ENCODE peak calls at places on chromosomes 4 and X, in eight cellular contexts. Y, R, H, I, C, M, V and B are unnamed samples.

GRCh38 chrX:111460612-111461011 is 48.6 kb upstream of the DCX start:
- DNase-seq in H (no peak), M (no peak), I (no peak), R (no peak), Y (no peak), C (peak), V (peak), B (no peak)

GRCh38 chr4:33316033-33316432 is 2595.9 kb downstream of the PCDH7 start:
- DNase-seq in I (no peak), R (no peak), M (no peak), C (no peak), H (no peak), Y (no peak), V (no peak), B (no peak)

GRCh38 chr4:70197842-70198241 is 2.3 kb downstream of the ODAM start:
- DNase-seq in I (no peak), Y (no peak), M (no peak), V (no peak), R (no peak), H (no peak), C (no peak), B (no peak)

GRCh38 chr4:13546374-13546854 is 2.1 kb upstream of the NKX3-2 start:
- DNase-seq in R (no peak), C (peak), M (no peak), Y (no peak), H (no peak), I (no peak), V (no peak), B (no peak)

GRCh38 chr4:172919269-172919668 is 249.3 kb upstream of the GALNT7 start:
- DNase-seq in C (no peak), V (no peak), Y (no peak), I (no peak), H (no peak), R (no peak), M (no peak), B (no peak)

GRCh38 chr4:15653864-15654391 is 1.2 kb downstream of the FBXL5 start:
- DNase-seq in Y (no peak), M (no peak), I (peak), H (no peak), R (no peak), C (peak), V (peak), B (no peak)

GRCh38 chr4:151489462-151490203 is 80.7 kb downstream of the FHIP1A start:
- DNase-seq in C (no peak), Y (no peak), V (no peak), M (no peak), I (no peak), H (no peak), R (no peak), B (no peak)

GRCh38 chr4:112889619-112890294 is 159.7 kb upstream of the ANK2 start:
- DNase-seq in Y (no peak), I (no peak), V (peak), C (peak), M (peak), H (no peak), R (no peak), B (no peak)

GRCh38 chr4:6742989-6743388 is 27.0 kb downstream of the BLOC1S4 start:
- DNase-seq in C (no peak), H (no peak), I (no peak), Y (no peak), R (peak), V (no peak), M (no peak), B (no peak)

GRCh38 chrX:151323054-151323453 is 74.0 kb upstream of the VMA21 start:
- DNase-seq in Y (no peak), I (no peak), H (no peak), V (no peak), R (no peak), C (no peak), M (no peak), B (peak)

GRCh38 chr4:174157106-174157607 is 126.3 kb downstream of the FBXO8 start:
- DNase-seq in Y (no peak), V (no peak), R (no peak), H (no peak), M (no peak), C (peak), I (no peak), B (no peak)

GRCh38 chr4:161900110-161900509 is 263.7 kb downstream of the FSTL5 start:
- DNase-seq in H (no peak), R (no peak), Y (no peak), M (no peak), V (no peak), C (no peak), I (no peak), B (no peak)

GRCh38 chr4:124279741-124280140 is 432.8 kb downstream of the ANKRD50 start:
- DNase-seq in V (no peak), C (no peak), I (no peak), Y (no peak), R (no peak), H (no peak), M (no peak), B (no peak)

GRCh38 chrX:10952619-10953018 is 158.5 kb upstream of the HCCS start:
- DNase-seq in M (no peak), Y (no peak), V (no peak), R (no peak), H (no peak), C (peak), I (no peak), B (no peak)

GRCh38 chr4:25100156-25100555 is 60.1 kb downstream of the SEPSECS start:
- DNase-seq in V (no peak), Y (no peak), H (no peak), M (no peak), R (no peak), C (no peak), I (no peak), B (no peak)

GRCh38 chrX:118802857-118803256 is 20.8 kb upstream of the ZCCHC12 start:
- DNase-seq in R (no peak), C (peak), M (no peak), Y (no peak), I (no peak), H (no peak), V (peak), B (no peak)

GRCh38 chr4:159308571-159309340 is 205.9 kb downstream of the RAPGEF2 start:
- DNase-seq in Y (no peak), I (no peak), V (peak), M (no peak), C (peak), H (no peak), R (no peak), B (no peak)
- H3K27ac ChIP-seq in Y (no peak), I (no peak), V (peak), M (no peak), C (peak), H (no peak), R (peak), B (peak)

GRCh38 chrX:69136546-69137331 is 28.5 kb downstream of the PJA1 start:
- DNase-seq in V (no peak), Y (no peak), I (no peak), H (no peak), M (no peak), R (peak), C (peak), B (no peak)
- H3K27ac ChIP-seq in V (peak), Y (no peak), I (no peak), H (no peak), M (no peak), R (peak), C (peak), B (no peak)

GRCh38 chrX:7515681-7516413 is 327.1 kb upstream of the VCX start:
- DNase-seq in M (no peak), H (no peak), I (no peak), C (no peak), V (peak), R (no peak), Y (no peak), B (no peak)
- H3K27ac ChIP-seq in M (no peak), H (no peak), I (no peak), C (no peak), V (no peak), R (no peak), Y (no peak), B (no peak)

GRCh38 chr4:98484031-98484430 is 174.4 kb downstream of the TSPAN5 start:
- DNase-seq in H (no peak), V (peak), R (no peak), Y (no peak), C (no peak), M (no peak), I (no peak), B (peak)
- H3K27ac ChIP-seq in H (no peak), V (peak), R (no peak), Y (no peak), C (peak), M (no peak), I (no peak), B (peak)

GRCh38 chr4:175635513-175635912 is 176.6 kb downstream of the GPM6A start:
- DNase-seq in R (no peak), V (no peak), H (no peak), Y (no peak), C (no peak), M (no peak), I (no peak), B (no peak)
- H3K27ac ChIP-seq in R (no peak), V (no peak), H (no peak), Y (no peak), C (no peak), M (no peak), I (no peak), B (no peak)

GRCh38 chrX:153966283-153966688 is 5.3 kb downstream of the HCFC1 start:
- DNase-seq in C (no peak), H (no peak), I (no peak), V (peak), Y (no peak), R (no peak), M (no peak), B (no peak)
- H3K27ac ChIP-seq in C (no peak), H (peak), I (peak), V (no peak), Y (peak), R (peak), M (no peak), B (no peak)

GRCh38 chrX:14896273-14896672 is 23.1 kb downstream of the MOSPD2 start:
- DNase-seq in R (no peak), V (no peak), M (no peak), C (no peak), Y (no peak), I (no peak), H (no peak), B (no peak)
- H3K27ac ChIP-seq in R (no peak), V (no peak), M (no peak), C (no peak), Y (no peak), I (no peak), H (no peak), B (no peak)

DNA sequence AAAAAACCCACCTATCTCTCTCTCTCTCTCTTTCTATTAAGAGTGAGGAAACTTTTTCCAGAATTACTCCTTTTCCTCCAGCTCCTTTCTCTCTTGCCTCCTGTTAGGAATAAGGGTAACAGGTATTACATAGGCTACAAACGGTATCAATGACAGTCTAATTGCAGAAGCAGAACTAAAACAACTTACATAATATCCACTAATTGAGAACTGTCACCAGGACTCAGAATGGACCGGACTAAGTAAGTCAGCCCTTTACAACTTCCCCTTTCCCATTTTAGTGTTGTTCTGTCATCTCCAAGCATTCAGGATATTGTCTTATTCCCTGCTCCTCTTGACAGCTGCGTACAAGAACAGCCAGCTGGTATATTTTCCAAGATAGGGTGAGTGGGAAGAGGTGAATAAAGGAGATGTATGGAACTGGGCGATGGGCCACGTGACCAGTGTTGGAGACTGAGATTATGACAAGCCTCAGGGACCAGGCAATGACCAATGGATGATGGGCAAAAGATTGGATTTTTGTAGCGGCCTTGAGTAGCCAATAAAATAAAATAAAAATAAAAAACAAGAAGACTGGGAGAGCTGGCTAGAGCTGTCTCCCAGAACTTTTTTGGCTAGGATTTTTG is 2.3 kb upstream of the FNIP2 start:
- DNase-seq in R (no peak), M (no peak), Y (no peak), C (no peak), V (no peak), I (no peak), H (no peak), B (no peak)
- H3K27ac ChIP-seq in R (no peak), M (no peak), Y (no peak), C (no peak), V (no peak), I (no peak), H (no peak), B (no peak)